ENCODE peak calls at places on chromosomes 7 and 10, in nine cellular contexts. R, Q, G, W, X, P, M, Z and C are unnamed samples.

GRCh38 chr7:7424151-7424873 is 111.4 kb downstream of the COL28A1 start:
- DNase-seq in Z (peak), W (peak), G (peak), Q (peak), X (peak), M (peak), P (peak), R (peak), C (no peak)

GRCh38 chr7:98399462-98399861 is 1.4 kb downstream of the BAIAP2L1 start:
- DNase-seq in X (no peak), Z (peak), W (no peak), R (no peak), M (no peak), P (no peak), G (no peak), Q (peak), C (no peak)

GRCh38 chr10:99531696-99532050 is 1.1 kb upstream of the NKX2-3 start:
- DNase-seq in G (no peak), Q (no peak), X (no peak), Z (no peak), P (no peak), W (no peak), R (no peak), M (no peak), C (no peak)

GRCh38 chr10:102635377-102635776 is 8.9 kb upstream of the TRIM8 start:
- DNase-seq in Q (no peak), G (no peak), P (no peak), W (no peak), R (no peak), Z (no peak), M (no peak), X (no peak), C (no peak)

GRCh38 chr7:33916357-33917081 is 11.2 kb downstream of the BMPER start:
- DNase-seq in G (peak), P (no peak), W (no peak), R (no peak), X (no peak), Z (peak), M (no peak), Q (peak), C (no peak)

GRCh38 chr7:43039346-43039745 is 73.1 kb upstream of the HECW1 start:
- DNase-seq in P (peak), W (no peak), M (no peak), X (no peak), Z (peak), Q (no peak), G (peak), R (no peak), C (no peak)

GRCh38 chr7:603152-603941 is 83.7 kb upstream of the PDGFA start:
- DNase-seq in X (no peak), P (no peak), G (no peak), Q (no peak), W (no peak), R (peak), Z (no peak), M (no peak), C (no peak)

GRCh38 chr10:95260397-95260881 is 30.4 kb downstream of the PDLIM1 start:
- DNase-seq in G (peak), W (no peak), P (no peak), M (no peak), Q (peak), R (no peak), X (peak), Z (peak), C (peak)

GRCh38 chr10:75253281-75254220 is 17.8 kb upstream of the COMTD1 start:
- DNase-seq in Z (no peak), P (no peak), R (no peak), M (no peak), Q (no peak), G (no peak), W (no peak), X (no peak), C (no peak)

GRCh38 chr10:20494474-20494873 is 402.6 kb downstream of the NEBL start:
- DNase-seq in M (no peak), W (no peak), Q (peak), R (no peak), X (no peak), Z (peak), G (peak), P (no peak), C (no peak)

GRCh38 chr7:2517678-2518077 is 1.9 kb upstream of the LFNG start:
- DNase-seq in Z (peak), Q (peak), X (no peak), W (no peak), P (no peak), M (no peak), R (no peak), G (peak), C (no peak)

GRCh38 chr7:2518101-2518500 is 1.5 kb upstream of the LFNG start:
- DNase-seq in M (peak), G (no peak), Z (no peak), P (no peak), R (no peak), X (no peak), W (no peak), Q (no peak), C (no peak)

GRCh38 chr7:2515424-2516193 is 4.0 kb upstream of the LFNG start:
- DNase-seq in W (no peak), G (no peak), X (no peak), Z (peak), M (no peak), R (no peak), P (no peak), Q (no peak), C (no peak)

GRCh38 chr7:2516194-2516555 is 3.4 kb upstream of the LFNG start:
- DNase-seq in G (peak), M (no peak), R (no peak), P (no peak), Q (no peak), Z (peak), X (no peak), W (no peak), C (no peak)

DNA sequence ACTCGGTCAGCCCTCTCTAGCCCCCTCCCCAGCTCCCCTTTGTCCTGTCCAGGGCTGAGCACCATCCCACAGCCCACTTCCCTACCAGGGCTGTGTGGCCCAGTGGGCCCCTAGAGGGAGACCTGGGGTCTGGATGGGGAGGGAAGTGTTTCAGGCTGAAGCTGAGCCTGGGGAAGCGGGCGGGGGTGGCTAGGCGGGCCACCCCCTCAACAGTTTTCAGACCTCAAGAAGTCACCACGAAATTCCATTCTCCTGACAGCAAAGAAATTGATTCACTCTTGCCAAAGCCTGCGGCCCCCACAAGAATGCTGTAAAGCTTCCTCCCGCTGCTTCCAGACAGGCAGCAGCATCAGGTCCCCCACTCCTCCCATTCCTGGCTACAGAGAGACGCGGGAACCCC is 2.6 kb upstream of the LFNG start:
- DNase-seq in P (no peak), Z (peak), W (no peak), X (no peak), G (peak), Q (peak), R (no peak), M (no peak), C (no peak)
- TF ChIP-seq CTCF in P (no peak), Z (no peak), W (no peak), X (no peak), G (no peak), Q (no peak), R (no peak), M (no peak), C (no peak)

DNA sequence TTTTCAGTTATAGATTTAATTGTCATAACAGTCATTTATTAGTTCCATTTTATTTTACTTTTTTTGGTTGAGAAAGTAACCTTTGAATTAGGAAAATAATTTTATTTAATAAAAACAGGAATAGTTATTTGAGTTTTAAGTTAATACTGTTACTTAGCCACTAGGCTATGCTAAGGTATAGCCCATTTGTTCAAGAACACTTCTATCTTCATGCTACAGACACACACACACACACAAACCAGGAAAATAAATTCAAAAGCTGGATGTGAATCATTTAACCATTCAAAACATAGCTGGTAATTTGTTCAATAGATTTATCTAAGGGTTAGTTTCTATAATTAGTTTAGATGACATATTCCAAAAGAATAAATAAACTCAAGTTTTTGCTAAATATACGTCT is 148.4 kb downstream of the RNF133 start:
- DNase-seq in M (no peak), R (no peak), Q (peak), P (no peak), X (no peak), Z (no peak), G (peak), W (no peak), C (no peak)
- TF ChIP-seq CTCF in M (no peak), R (no peak), Q (no peak), P (no peak), X (no peak), Z (no peak), G (peak), W (no peak), C (no peak)

GRCh38 chr7:100719523-100720319 is 547 bp upstream of the EPO start:
- DNase-seq in W (no peak), Q (peak), Z (peak), G (peak), R (no peak), P (no peak), X (no peak), M (no peak), C (no peak)
- TF ChIP-seq CTCF in W (no peak), Q (no peak), Z (peak), G (peak), R (no peak), P (no peak), X (no peak), M (no peak), C (no peak)

DNA sequence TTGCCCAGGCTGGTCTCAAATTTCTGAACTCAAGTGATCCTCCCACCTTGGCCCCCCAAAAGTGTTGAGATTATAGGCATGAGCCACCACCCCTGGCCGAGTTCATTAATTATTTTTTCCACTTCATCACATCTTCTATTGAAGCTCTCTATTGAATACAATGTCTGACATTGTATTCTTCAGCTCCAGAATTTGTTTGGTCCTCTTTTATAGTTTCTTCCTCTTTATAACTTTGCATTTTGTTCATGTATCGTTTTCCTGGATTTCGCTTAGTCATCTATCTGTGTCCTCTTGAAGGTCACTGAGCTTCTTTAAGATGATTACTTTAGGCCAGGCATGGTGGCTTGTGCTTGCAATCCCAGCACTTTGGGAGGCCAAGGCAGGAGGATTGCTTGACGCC is 30.2 kb downstream of the NOM1 start:
- DNase-seq in Z (no peak), R (no peak), P (no peak), M (no peak), X (no peak), W (no peak), G (no peak), Q (no peak), C (no peak)
- TF ChIP-seq CTCF in Z (no peak), R (no peak), P (no peak), M (no peak), X (no peak), W (no peak), G (no peak), Q (no peak), C (no peak)

GRCh38 chr7:74544706-74545469 is 91.2 kb downstream of the GTF2IRD1 start:
- DNase-seq in X (peak), Z (peak), R (peak), W (no peak), M (peak), Q (peak), P (peak), G (peak), C (no peak)
- TF ChIP-seq CTCF in X (peak), Z (peak), R (peak), W (no peak), M (peak), Q (peak), P (peak), G (peak), C (no peak)

DNA sequence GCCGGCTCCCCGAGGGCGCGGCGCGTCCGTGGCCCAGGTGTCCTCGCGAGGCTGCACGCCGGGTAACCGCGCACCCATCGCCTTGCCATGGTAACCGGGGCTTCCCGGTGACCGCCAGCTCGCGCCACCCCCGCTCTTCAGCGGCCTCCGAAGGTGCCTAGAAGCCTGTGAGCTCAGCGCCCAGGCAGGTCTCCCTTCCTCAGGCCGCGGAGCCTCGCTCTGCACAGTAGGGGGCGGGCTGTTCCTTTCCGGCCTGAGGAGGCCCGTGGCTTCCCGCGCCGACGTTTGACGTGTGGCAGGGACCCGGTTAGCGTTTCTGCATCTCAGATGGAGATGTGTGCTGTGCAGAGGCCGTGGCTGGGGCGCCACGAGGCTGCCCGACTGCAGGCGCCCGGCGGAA is 117.1 kb downstream of the DYNC2I1 start:
- DNase-seq in R (peak), Q (no peak), Z (peak), W (no peak), G (no peak), P (peak), X (no peak), M (peak), C (no peak)
- TF ChIP-seq CTCF in R (no peak), Q (no peak), Z (no peak), W (no peak), G (no peak), P (no peak), X (no peak), M (peak), C (no peak)

DNA sequence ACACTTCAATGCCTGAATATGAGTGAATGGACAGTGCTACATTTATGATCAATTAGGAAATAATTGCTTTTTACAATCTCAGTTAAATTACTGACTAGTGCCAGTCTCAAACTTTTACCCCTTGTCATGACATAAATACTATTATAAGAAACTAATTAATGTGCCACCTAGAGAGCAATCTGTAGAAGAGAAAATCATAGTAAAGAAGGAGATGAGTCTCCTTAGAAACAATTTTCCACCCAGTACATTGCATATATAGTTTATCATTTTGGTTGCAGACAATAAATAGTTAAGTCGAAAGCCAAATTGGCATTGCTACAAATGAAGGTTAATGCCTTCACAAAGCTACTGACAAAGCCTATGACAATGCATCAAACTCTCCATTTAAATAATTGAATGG is 68.6 kb downstream of the SLC13A1 start:
- DNase-seq in W (no peak), P (no peak), X (no peak), R (no peak), M (no peak), G (no peak), Q (no peak), Z (no peak), C (no peak)
- TF ChIP-seq CTCF in W (no peak), P (no peak), X (no peak), R (no peak), M (no peak), G (no peak), Q (no peak), Z (no peak), C (no peak)

GRCh38 chr7:20114463-20114862 is 102.7 kb downstream of the MACC1 start:
- DNase-seq in Q (no peak), X (peak), Z (peak), R (no peak), G (peak), M (no peak), P (no peak), W (peak), C (no peak)
- TF ChIP-seq CTCF in Q (no peak), X (no peak), Z (no peak), R (no peak), G (no peak), M (no peak), P (no peak), W (no peak), C (no peak)

GRCh38 chr7:45578467-45578866 is 4.3 kb downstream of the ADCY1 start:
- DNase-seq in M (no peak), X (no peak), P (no peak), G (no peak), Q (no peak), Z (no peak), R (no peak), W (no peak), C (no peak)

GRCh38 chr7:45579386-45579785 is 5.2 kb downstream of the ADCY1 start:
- DNase-seq in P (no peak), M (peak), Q (no peak), X (no peak), Z (no peak), W (no peak), G (no peak), R (no peak), C (no peak)

GRCh38 chr7:45581271-45581780 is 7.2 kb downstream of the ADCY1 start:
- DNase-seq in R (no peak), X (no peak), Z (no peak), W (no peak), Q (no peak), G (no peak), M (no peak), P (no peak), C (no peak)

GRCh38 chr7:45582136-45582742 is 8.1 kb downstream of the ADCY1 start:
- DNase-seq in G (no peak), P (no peak), Q (no peak), M (no peak), X (no peak), R (no peak), Z (no peak), W (no peak), C (no peak)

GRCh38 chr7:45580053-45580872 is 6.1 kb downstream of the ADCY1 start:
- DNase-seq in Q (no peak), G (no peak), R (no peak), P (peak), M (peak), W (no peak), X (no peak), Z (no peak), C (no peak)
- TF ChIP-seq CTCF in Q (peak), G (peak), R (no peak), P (peak), M (peak), W (no peak), X (peak), Z (peak), C (no peak)

GRCh38 chr7:22633954-22634474 is 93.0 kb upstream of the IL6 start:
- DNase-seq in W (no peak), X (no peak), Q (peak), G (peak), P (no peak), R (no peak), M (no peak), Z (no peak), C (no peak)
- TF ChIP-seq CTCF in W (no peak), X (no peak), Q (no peak), G (no peak), P (no peak), R (no peak), M (no peak), Z (no peak), C (no peak)